ENCODE peak calls at places on chromosome 3, in nine cellular contexts. R, D, P, B, M, Z, Y, T and N are unnamed samples.

GRCh38 chr3:133588035-133588434 is 14.5 kb downstream of the CDV3 start:
- DNase-seq in Z (no peak), M (no peak), B (no peak), R (no peak), Y (no peak), T (no peak), D (no peak), P (no peak), N (no peak)

GRCh38 chr3:9583792-9584191 is 30.2 kb upstream of the LHFPL4 start:
- DNase-seq in Z (no peak), R (no peak), M (no peak), D (no peak), P (no peak), B (no peak), T (no peak), Y (no peak), N (no peak)

GRCh38 chr3:63745757-63746156 is 73.3 kb upstream of the C3orf49 start:
- DNase-seq in T (no peak), Z (no peak), P (no peak), R (no peak), D (no peak), B (no peak), Y (no peak), M (no peak), N (no peak)

GRCh38 chr3:72892081-72892763 is 4.4 kb downstream of the GXYLT2 start:
- DNase-seq in B (peak), P (no peak), Y (peak), D (no peak), T (no peak), R (no peak), M (peak), Z (peak), N (no peak)

GRCh38 chr3:48929358-48930035 is 10.9 kb downstream of the ARIH2 start:
- DNase-seq in B (no peak), Z (no peak), T (no peak), P (no peak), R (no peak), Y (peak), M (no peak), D (no peak), N (no peak)

GRCh38 chr3:42612147-42612680 is 11.7 kb downstream of the NKTR start:
- DNase-seq in Z (no peak), D (no peak), M (no peak), B (no peak), P (no peak), R (no peak), Y (no peak), T (no peak), N (no peak)

GRCh38 chr3:186536883-186537553 is 7.2 kb downstream of the CRYGS start:
- DNase-seq in Z (no peak), T (no peak), R (no peak), B (no peak), M (no peak), P (no peak), D (no peak), Y (peak), N (no peak)

GRCh38 chr3:126127452-126127851 is 43.5 kb upstream of the SLC41A3 start:
- DNase-seq in D (no peak), R (no peak), Y (no peak), B (peak), M (no peak), Z (peak), P (no peak), T (no peak), N (peak)

GRCh38 chr3:42771271-42771670 is 1.8 kb downstream of the CCDC13 start:
- DNase-seq in R (no peak), M (no peak), Z (no peak), T (no peak), B (no peak), D (no peak), Y (no peak), P (no peak), N (no peak)

GRCh38 chr3:128167973-128168674 is 14.8 kb downstream of the EEFSEC start:
- DNase-seq in Z (no peak), Y (peak), P (no peak), R (no peak), B (no peak), T (no peak), M (no peak), D (no peak), N (no peak)

GRCh38 chr3:66418432-66419052 is 82.3 kb downstream of the LRIG1 start:
- DNase-seq in M (peak), Y (no peak), P (no peak), Z (peak), B (no peak), T (no peak), D (no peak), R (no peak), N (no peak)

GRCh38 chr3:97636465-97636864 is 128.1 kb upstream of the ARL6 start:
- DNase-seq in T (no peak), B (no peak), Z (no peak), Y (no peak), D (no peak), M (no peak), R (no peak), P (no peak), N (no peak)

GRCh38 chr3:23359116-23359515 is 156.0 kb downstream of the UBE2E2 start:
- DNase-seq in D (no peak), M (no peak), R (no peak), T (no peak), P (no peak), Y (no peak), Z (no peak), B (no peak), N (no peak)

GRCh38 chr3:37862219-37862711 is 585 bp downstream of the CTDSPL start:
- DNase-seq in R (peak), D (no peak), P (peak), B (peak), T (peak), M (peak), Y (peak), Z (peak), N (no peak)

GRCh38 chr3:55485208-55485791 is 1.8 kb downstream of the WNT5A start:
- DNase-seq in B (peak), M (peak), T (no peak), D (no peak), Y (peak), R (peak), Z (peak), P (peak), N (no peak)

GRCh38 chr3:152236741-152237140 is 32.0 kb upstream of the MBNL1 start:
- DNase-seq in B (no peak), Y (peak), T (no peak), R (no peak), Z (no peak), M (no peak), D (no peak), P (no peak), N (no peak)

GRCh38 chr3:33915796-33916589 is 117.6 kb downstream of the PDCD6IP start:
- DNase-seq in Z (no peak), B (no peak), P (no peak), M (peak), T (no peak), D (no peak), Y (peak), R (peak), N (no peak)

GRCh38 chr3:190621209-190621608 is 107.3 kb downstream of the IL1RAP start:
- DNase-seq in T (no peak), Z (no peak), Y (no peak), P (no peak), B (no peak), R (no peak), D (no peak), M (no peak), N (no peak)

GRCh38 chr3:105364113-105364512 is 2.6 kb upstream of the ALCAM start:
- DNase-seq in B (no peak), Z (no peak), T (no peak), D (no peak), M (no peak), Y (peak), P (no peak), R (no peak), N (no peak)

GRCh38 chr3:36484386-36484785 is 104.1 kb downstream of the STAC start:
- DNase-seq in P (no peak), Z (no peak), M (no peak), Y (peak), T (no peak), R (no peak), D (no peak), B (no peak), N (no peak)

GRCh38 chr3:73546961-73547360 is 77.8 kb downstream of the PDZRN3 start:
- DNase-seq in Z (no peak), Y (peak), R (no peak), B (no peak), T (no peak), M (no peak), P (no peak), D (no peak), N (no peak)

GRCh38 chr3:98185180-98185579 is 18.7 kb downstream of the OR5H15 start:
- DNase-seq in Y (no peak), M (no peak), D (no peak), R (no peak), Z (no peak), B (no peak), P (peak), T (no peak), N (no peak)

GRCh38 chr3:123344941-123345594 is 103.8 kb downstream of the ADCY5 start:
- DNase-seq in P (no peak), B (no peak), Y (no peak), R (no peak), T (no peak), Z (no peak), M (no peak), D (no peak), N (no peak)

GRCh38 chr3:84820126-84820525 is 138.7 kb upstream of the CADM2 start:
- DNase-seq in D (no peak), R (no peak), P (no peak), Y (no peak), Z (no peak), B (no peak), M (no peak), T (no peak), N (no peak)